ENCODE peak calls at places on chromosomes 13 and 19, in eight cellular contexts. X is SJSA1, Y is aorta, A is ovary, N is left ventricle myocardium inferior, I is HCT116, K is tibial nerve, Q is neuronal stem cell. C is an unnamed sample.
A peak's percentile ranks its signal among the peaks of the same experiment; 100 is the strongest.

GRCh38 chr19:17869114-17869608 is 2.6 kb upstream of the SLC5A5 start:
- DNase-seq in X (no peak), Y (no peak), A (no peak), N (no peak), I (no peak), K (no peak), Q (no peak), C (no peak)

GRCh38 chr13:23348270-23349126 is 85.0 kb downstream of the SACS start:
- DNase-seq in X (no peak), Y (no peak), A (no peak), N (no peak), I (no peak), K (no peak), Q (no peak), C (no peak)

GRCh38 chr19:35963514-35963913 is 27.3 kb downstream of the LRFN3 start:
- DNase-seq in X (no peak), Y (no peak), A (no peak), N (no peak), I (no peak), K (no peak), Q (peak; percentile 69), C (peak; percentile 16)

GRCh38 chr13:34462843-34463242 is 479.2 kb upstream of the NBEA start:
- DNase-seq in X (peak; percentile 64), Y (no peak), A (no peak), N (peak; percentile 17), I (peak; percentile 51), K (no peak), Q (no peak), C (peak; percentile 89)

GRCh38 chr19:10474962-10475451 is 28.1 kb downstream of the KEAP1 start:
- DNase-seq in X (no peak), Y (no peak), A (no peak), N (no peak), I (no peak), K (no peak), Q (no peak), C (no peak)

GRCh38 chr13:63910406-63910957 is 2494.8 kb upstream of the PCDH20 start:
- DNase-seq in X (no peak), Y (peak; percentile 24), A (no peak), N (no peak), I (no peak), K (no peak), Q (peak; percentile 15), C (peak; percentile 11)

GRCh38 chr19:40229484-40229883 is 3.0 kb upstream of the CCNP start:
- DNase-seq in X (no peak), Y (no peak), A (no peak), N (no peak), I (no peak), K (no peak), Q (no peak), C (no peak)

GRCh38 chr19:38227272-38228004 is 3.4 kb upstream of the DPF1 start:
- DNase-seq in X (no peak), Y (no peak), A (no peak), N (no peak), I (no peak), K (no peak), Q (no peak), C (no peak)

GRCh38 chr13:99698816-99699099 is 197.5 kb downstream of the TM9SF2 start:
- DNase-seq in X (no peak), Y (no peak), A (no peak), N (no peak), I (no peak), K (no peak), Q (no peak), C (no peak)

GRCh38 chr19:17751103-17751911 is at the start of gene FCHO1:
- DNase-seq in X (no peak), Y (no peak), A (no peak), N (peak; percentile 33), I (no peak), K (no peak), Q (no peak), C (no peak)

GRCh38 chr19:4870025-4870700 is 2.7 kb upstream of the PLIN3 start:
- DNase-seq in X (peak; percentile 96), Y (peak; percentile 87), A (peak; percentile 59), N (no peak), I (peak; percentile 95), K (no peak), Q (no peak), C (peak; percentile 91)

GRCh38 chr19:42143341-42144234 is 11.3 kb upstream of the POU2F2 start:
- DNase-seq in X (no peak), Y (no peak), A (no peak), N (no peak), I (no peak), K (no peak), Q (peak; percentile 64), C (no peak)

GRCh38 chr13:43786766-43787517 is at the start of gene ENOX1:
- DNase-seq in X (peak; percentile 63), Y (peak; percentile 80), A (peak; percentile 80), N (peak; percentile 77), I (peak; percentile 34), K (no peak), Q (peak; percentile 64), C (no peak)

DNA sequence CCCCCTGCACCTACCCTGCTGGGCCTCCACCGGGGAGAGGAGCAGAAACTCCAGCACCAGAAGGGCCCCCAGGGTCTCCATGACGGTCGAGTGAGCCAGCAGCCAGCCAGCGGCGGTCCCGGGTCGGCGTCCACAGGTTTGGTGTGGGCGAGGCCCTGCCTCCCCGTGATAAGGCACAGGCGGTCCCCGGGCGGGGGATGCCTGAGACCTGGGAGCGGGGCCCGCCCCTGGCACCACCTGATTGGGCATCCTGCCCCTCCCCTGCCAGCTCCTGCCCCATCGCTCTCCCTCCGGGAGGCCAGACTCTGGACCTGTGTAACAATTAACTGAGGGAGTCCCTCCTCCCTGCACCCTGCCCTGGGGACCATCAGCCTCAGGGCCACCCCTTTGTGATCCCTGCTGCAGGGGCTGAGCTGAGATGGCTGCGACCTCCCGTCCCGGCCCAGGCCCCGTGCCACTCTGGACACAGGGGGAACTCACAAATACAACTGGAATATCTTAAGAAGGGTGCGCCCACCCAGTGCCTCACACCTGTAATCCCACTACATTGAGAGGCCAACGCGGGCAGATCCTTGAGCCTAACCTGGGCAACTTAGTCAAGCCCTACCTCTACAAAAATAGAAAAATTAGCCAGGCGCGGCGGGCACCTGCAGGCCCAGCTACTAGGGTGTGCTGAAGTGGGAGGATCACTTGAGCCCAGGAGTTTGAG is at the start of gene SMIM24:
- DNase-seq in X (no peak), Y (no peak), A (no peak), N (no peak), I (no peak), K (no peak), Q (no peak), C (no peak)
- H3K27ac ChIP-seq in X (no peak within 1 kb of the TSS), Y (no peak within 1 kb of the TSS), A (no peak within 1 kb of the TSS), N (no peak within 1 kb of the TSS), I (no peak within 1 kb of the TSS), K (no peak within 1 kb of the TSS), Q (no peak within 1 kb of the TSS), C (no peak within 1 kb of the TSS)

DNA sequence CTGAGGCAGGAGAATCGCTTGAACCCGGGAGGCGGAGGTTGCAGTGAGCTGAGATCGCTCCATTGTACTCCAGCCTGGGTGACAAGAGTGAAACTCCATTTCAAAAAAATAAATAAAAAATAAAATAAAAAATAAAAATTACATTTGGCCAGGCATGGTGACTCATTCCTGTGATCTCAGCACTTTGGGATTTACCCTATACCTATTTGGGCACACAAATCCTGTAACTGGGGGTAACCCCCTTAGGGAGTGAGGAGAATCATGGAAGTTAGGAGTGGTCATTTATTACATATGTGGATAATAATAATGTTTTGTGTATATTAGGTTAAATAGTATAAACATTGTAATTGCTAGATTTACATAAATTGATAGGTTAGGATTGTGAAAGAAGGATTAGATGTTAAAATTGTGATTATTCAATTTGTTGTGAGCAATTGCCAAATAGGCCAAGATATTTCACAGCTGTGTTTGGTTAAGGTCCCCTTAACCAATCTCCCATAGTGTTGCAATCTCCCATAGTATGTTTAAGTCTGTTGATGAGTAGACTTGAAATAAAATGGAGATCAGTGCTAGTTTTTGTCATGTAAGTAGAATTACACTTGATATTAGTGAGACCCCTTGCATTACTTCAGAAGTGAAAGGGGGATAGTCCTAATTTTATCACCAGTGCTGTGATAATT is 30.7 kb downstream of the ZNF844 start:
- DNase-seq in X (no peak), Y (no peak), A (no peak), N (no peak), I (no peak), K (no peak), Q (no peak), C (no peak)
- H3K4me1 ChIP-seq in X (no peaks in the 10 kb centered on the region), Y (no peaks in the 10 kb centered on the region), A (peaks cover 3% of the 10 kb centered on the region), N (peaks cover 24% of the 10 kb centered on the region), I (no peaks in the 10 kb centered on the region), K (peaks cover 9% of the 10 kb centered on the region), Q (no peaks in the 10 kb centered on the region), C (no peaks in the 10 kb centered on the region)

DNA sequence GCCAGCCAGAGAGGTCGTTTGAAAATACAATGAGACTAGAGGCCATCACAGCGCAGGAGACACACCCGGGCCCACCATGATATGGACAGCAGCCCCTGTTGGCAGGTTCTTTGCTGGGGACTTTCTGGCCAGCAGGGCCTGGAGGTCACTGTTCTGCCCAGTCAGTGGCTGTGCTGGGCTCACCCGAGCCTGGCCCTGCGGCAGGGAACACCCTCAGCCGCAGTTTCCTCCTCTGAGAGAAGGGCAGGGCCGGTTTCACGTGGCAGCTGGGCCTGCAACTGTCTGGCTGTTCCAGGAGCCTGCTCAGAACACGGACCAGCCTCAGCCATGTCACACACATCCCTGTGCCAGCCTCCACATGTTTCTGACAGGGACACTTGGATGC is 39.4 kb downstream of the ADPRHL1 start:
- DNase-seq in X (no peak), Y (peak; percentile 87), A (no peak), N (peak; percentile 59), I (no peak), K (no peak), Q (no peak), C (no peak)
- H3K27ac ChIP-seq in X (peak overlapping the region; percentile 86), Y (peak overlapping the region; percentile 100), A (no peak overlapping the region), N (peak overlapping the region; percentile 93), I (no peak overlapping the region), K (peak overlapping the region; percentile 30), Q (no peak overlapping the region), C (no peak overlapping the region)

GRCh38 chr13:40979232-40979631 is 39.9 kb downstream of the ELF1 start:
- DNase-seq in X (no peak), Y (no peak), A (no peak), N (no peak), I (no peak), K (no peak), Q (no peak), C (no peak)

GRCh38 chr13:40981949-40982348 is 37.2 kb downstream of the ELF1 start:
- DNase-seq in X (no peak), Y (no peak), A (no peak), N (no peak), I (no peak), K (no peak), Q (no peak), C (no peak)

GRCh38 chr13:40982772-40983171 is 36.3 kb downstream of the ELF1 start:
- DNase-seq in X (no peak), Y (no peak), A (no peak), N (no peak), I (no peak), K (no peak), Q (no peak), C (peak; percentile 39)

GRCh38 chr13:40981361-40981760 is 37.8 kb downstream of the ELF1 start:
- DNase-seq in X (no peak), Y (no peak), A (no peak), N (no peak), I (no peak), K (no peak), Q (no peak), C (no peak)

DNA sequence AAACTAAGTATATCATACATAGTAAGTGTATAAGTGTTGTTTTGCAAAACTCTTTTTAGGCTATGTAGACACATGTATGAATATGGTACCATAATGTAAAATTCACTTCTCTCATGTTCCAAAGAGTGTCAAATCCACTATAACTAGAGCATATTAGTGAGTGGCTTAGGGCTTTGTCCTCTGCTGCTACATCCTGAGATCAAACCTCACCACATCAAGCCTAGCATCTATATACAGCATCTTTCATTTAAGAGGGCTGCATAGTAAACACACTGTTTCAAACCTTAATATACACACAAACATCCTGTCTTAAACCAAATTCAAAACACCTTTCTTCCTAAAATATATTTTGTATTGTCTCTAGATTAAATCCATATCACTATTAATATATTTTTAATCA is 38.6 kb downstream of the ELF1 start:
- DNase-seq in X (no peak), Y (no peak), A (no peak), N (no peak), I (no peak), K (no peak), Q (no peak), C (no peak)
- H3K4me1 ChIP-seq in X (no peaks in the 10 kb centered on the region), Y (peaks cover 2% of the 10 kb centered on the region), A (peaks cover 9% of the 10 kb centered on the region), N (peaks cover 100% of the 10 kb centered on the region), I (no peaks in the 10 kb centered on the region), K (peaks cover 80% of the 10 kb centered on the region), Q (no peaks in the 10 kb centered on the region), C (peaks cover 36% of the 10 kb centered on the region)

C was measured in foreskin keratinocyte.